ENCODE peak calls at places on chromosome 7, in ten cellular contexts. One of them, this sample, is unnamed.

GRCh38 chr7:158812684-158813083 is 16.6 kb downstream of the ESYT2 start:
- DNase-seq in lung: no peak
- DNase-seq in tibial nerve: no peak
- DNase-seq in choroid plexus epithelial cell: no peak
- DNase-seq in mucosa of descending colon: no peak
- DNase-seq in dorsolateral prefrontal cortex: no peak
- DNase-seq in right cardiac atrium: no peak
- DNase-seq in skeletal muscle cell: no peak
- DNase-seq in IMR-90: no peak
- DNase-seq in small intestine: peak
- DNase-seq in this sample: no peak

GRCh38 chr7:115494529-115495147 is 535.9 kb downstream of the TFEC start:
- DNase-seq in lung: no peak
- DNase-seq in small intestine: no peak
- DNase-seq in choroid plexus epithelial cell: no peak
- DNase-seq in right cardiac atrium: no peak
- DNase-seq in IMR-90: no peak
- DNase-seq in tibial nerve: no peak
- DNase-seq in skeletal muscle cell: no peak
- DNase-seq in dorsolateral prefrontal cortex: no peak
- DNase-seq in mucosa of descending colon: no peak
- DNase-seq in this sample: no peak

GRCh38 chr7:1662767-1663166 is 7.3 kb upstream of the ELFN1 start:
- DNase-seq in dorsolateral prefrontal cortex: no peak
- DNase-seq in lung: no peak
- DNase-seq in IMR-90: no peak
- DNase-seq in choroid plexus epithelial cell: no peak
- DNase-seq in mucosa of descending colon: peak
- DNase-seq in small intestine: no peak
- DNase-seq in right cardiac atrium: peak
- DNase-seq in skeletal muscle cell: no peak
- DNase-seq in tibial nerve: no peak
- DNase-seq in this sample: no peak

GRCh38 chr7:45663167-45663921 is 89.2 kb downstream of the ADCY1 start:
- DNase-seq in dorsolateral prefrontal cortex: no peak
- DNase-seq in right cardiac atrium: no peak
- DNase-seq in choroid plexus epithelial cell: peak
- DNase-seq in IMR-90: peak
- DNase-seq in skeletal muscle cell: no peak
- DNase-seq in mucosa of descending colon: no peak
- DNase-seq in tibial nerve: no peak
- DNase-seq in small intestine: peak
- DNase-seq in lung: peak
- DNase-seq in this sample: no peak

GRCh38 chr7:111011500-111011899 is 79.4 kb upstream of the LRRN3 start:
- DNase-seq in choroid plexus epithelial cell: peak
- DNase-seq in right cardiac atrium: no peak
- DNase-seq in dorsolateral prefrontal cortex: no peak
- DNase-seq in small intestine: no peak
- DNase-seq in tibial nerve: no peak
- DNase-seq in IMR-90: no peak
- DNase-seq in mucosa of descending colon: no peak
- DNase-seq in skeletal muscle cell: no peak
- DNase-seq in lung: no peak
- DNase-seq in this sample: no peak

GRCh38 chr7:51000956-51001355 is 218.3 kb upstream of the GRB10 start:
- DNase-seq in small intestine: peak
- DNase-seq in skeletal muscle cell: no peak
- DNase-seq in tibial nerve: no peak
- DNase-seq in dorsolateral prefrontal cortex: no peak
- DNase-seq in lung: no peak
- DNase-seq in mucosa of descending colon: no peak
- DNase-seq in choroid plexus epithelial cell: no peak
- DNase-seq in IMR-90: no peak
- DNase-seq in right cardiac atrium: no peak
- DNase-seq in this sample: no peak

GRCh38 chr7:23299770-23300300 is 696 bp downstream of the MALSU1 start:
- DNase-seq in skeletal muscle cell: no peak
- DNase-seq in tibial nerve: no peak
- DNase-seq in lung: no peak
- DNase-seq in dorsolateral prefrontal cortex: no peak
- DNase-seq in small intestine: peak
- DNase-seq in right cardiac atrium: no peak
- DNase-seq in choroid plexus epithelial cell: peak
- DNase-seq in IMR-90: peak
- DNase-seq in mucosa of descending colon: no peak
- DNase-seq in this sample: peak

GRCh38 chr7:38751416-38751815 is 120.2 kb upstream of the AMPH start:
- DNase-seq in dorsolateral prefrontal cortex: no peak
- DNase-seq in tibial nerve: no peak
- DNase-seq in skeletal muscle cell: no peak
- DNase-seq in small intestine: no peak
- DNase-seq in IMR-90: peak
- DNase-seq in mucosa of descending colon: no peak
- DNase-seq in lung: no peak
- DNase-seq in right cardiac atrium: no peak
- DNase-seq in choroid plexus epithelial cell: no peak
- DNase-seq in this sample: no peak

GRCh38 chr7:66413379-66414114 is 208.4 kb downstream of the TPST1 start:
- DNase-seq in skeletal muscle cell: peak
- DNase-seq in tibial nerve: peak
- DNase-seq in small intestine: peak
- DNase-seq in IMR-90: peak
- DNase-seq in choroid plexus epithelial cell: peak
- DNase-seq in mucosa of descending colon: peak
- DNase-seq in lung: peak
- DNase-seq in right cardiac atrium: peak
- DNase-seq in dorsolateral prefrontal cortex: peak
- DNase-seq in this sample: peak
- H3K4me3 ChIP-seq in skeletal muscle cell: peak
- H3K4me3 ChIP-seq in tibial nerve: peak
- H3K4me3 ChIP-seq in small intestine: peak
- H3K4me3 ChIP-seq in IMR-90: no peak
- H3K4me3 ChIP-seq in choroid plexus epithelial cell: peak
- H3K4me3 ChIP-seq in mucosa of descending colon: no peak
- H3K4me3 ChIP-seq in lung: peak
- H3K4me3 ChIP-seq in right cardiac atrium: peak
- H3K4me3 ChIP-seq in dorsolateral prefrontal cortex: peak
- H3K4me3 ChIP-seq in this sample: peak

GRCh38 chr7:4629287-4629905 is 52.7 kb upstream of the FOXK1 start:
- DNase-seq in lung: no peak
- DNase-seq in skeletal muscle cell: no peak
- DNase-seq in choroid plexus epithelial cell: no peak
- DNase-seq in tibial nerve: no peak
- DNase-seq in dorsolateral prefrontal cortex: no peak
- DNase-seq in mucosa of descending colon: no peak
- DNase-seq in small intestine: no peak
- DNase-seq in right cardiac atrium: no peak
- DNase-seq in IMR-90: no peak
- DNase-seq in this sample: no peak

GRCh38 chr7:4634166-4634565 is 47.9 kb upstream of the FOXK1 start:
- DNase-seq in IMR-90: no peak
- DNase-seq in choroid plexus epithelial cell: peak
- DNase-seq in tibial nerve: no peak
- DNase-seq in dorsolateral prefrontal cortex: no peak
- DNase-seq in lung: no peak
- DNase-seq in small intestine: no peak
- DNase-seq in mucosa of descending colon: no peak
- DNase-seq in skeletal muscle cell: peak
- DNase-seq in right cardiac atrium: no peak
- DNase-seq in this sample: no peak

GRCh38 chr7:4633012-4633411 is 49.1 kb upstream of the FOXK1 start:
- DNase-seq in lung: no peak
- DNase-seq in small intestine: no peak
- DNase-seq in mucosa of descending colon: no peak
- DNase-seq in choroid plexus epithelial cell: peak
- DNase-seq in skeletal muscle cell: no peak
- DNase-seq in IMR-90: peak
- DNase-seq in dorsolateral prefrontal cortex: no peak
- DNase-seq in right cardiac atrium: no peak
- DNase-seq in tibial nerve: no peak
- DNase-seq in this sample: no peak

GRCh38 chr7:4631664-4632171 is 50.4 kb upstream of the FOXK1 start:
- DNase-seq in dorsolateral prefrontal cortex: peak
- DNase-seq in small intestine: peak
- DNase-seq in mucosa of descending colon: peak
- DNase-seq in tibial nerve: peak
- DNase-seq in right cardiac atrium: peak
- DNase-seq in lung: peak
- DNase-seq in IMR-90: peak
- DNase-seq in skeletal muscle cell: peak
- DNase-seq in choroid plexus epithelial cell: peak
- DNase-seq in this sample: peak

GRCh38 chr7:4631021-4631663 is 51.0 kb upstream of the FOXK1 start:
- DNase-seq in small intestine: no peak
- DNase-seq in tibial nerve: no peak
- DNase-seq in lung: no peak
- DNase-seq in mucosa of descending colon: no peak
- DNase-seq in right cardiac atrium: no peak
- DNase-seq in dorsolateral prefrontal cortex: no peak
- DNase-seq in IMR-90: no peak
- DNase-seq in choroid plexus epithelial cell: no peak
- DNase-seq in skeletal muscle cell: no peak
- DNase-seq in this sample: no peak
- H3K4me3 ChIP-seq in small intestine: no peak
- H3K4me3 ChIP-seq in tibial nerve: peak
- H3K4me3 ChIP-seq in lung: no peak
- H3K4me3 ChIP-seq in mucosa of descending colon: no peak
- H3K4me3 ChIP-seq in right cardiac atrium: no peak
- H3K4me3 ChIP-seq in dorsolateral prefrontal cortex: peak
- H3K4me3 ChIP-seq in IMR-90: no peak
- H3K4me3 ChIP-seq in choroid plexus epithelial cell: peak
- H3K4me3 ChIP-seq in skeletal muscle cell: peak
- H3K4me3 ChIP-seq in this sample: no peak

GRCh38 chr7:150453186-150453585 is 2.8 kb downstream of the GIMAP8 start:
- DNase-seq in lung: no peak
- DNase-seq in skeletal muscle cell: no peak
- DNase-seq in mucosa of descending colon: no peak
- DNase-seq in IMR-90: no peak
- DNase-seq in tibial nerve: no peak
- DNase-seq in dorsolateral prefrontal cortex: no peak
- DNase-seq in small intestine: no peak
- DNase-seq in right cardiac atrium: no peak
- DNase-seq in choroid plexus epithelial cell: no peak
- DNase-seq in this sample: no peak
- H3K4me3 ChIP-seq in lung: peak
- H3K4me3 ChIP-seq in skeletal muscle cell: no peak
- H3K4me3 ChIP-seq in mucosa of descending colon: no peak
- H3K4me3 ChIP-seq in IMR-90: no peak
- H3K4me3 ChIP-seq in tibial nerve: peak
- H3K4me3 ChIP-seq in dorsolateral prefrontal cortex: no peak
- H3K4me3 ChIP-seq in small intestine: peak
- H3K4me3 ChIP-seq in right cardiac atrium: peak
- H3K4me3 ChIP-seq in choroid plexus epithelial cell: no peak
- H3K4me3 ChIP-seq in this sample: no peak

DNA sequence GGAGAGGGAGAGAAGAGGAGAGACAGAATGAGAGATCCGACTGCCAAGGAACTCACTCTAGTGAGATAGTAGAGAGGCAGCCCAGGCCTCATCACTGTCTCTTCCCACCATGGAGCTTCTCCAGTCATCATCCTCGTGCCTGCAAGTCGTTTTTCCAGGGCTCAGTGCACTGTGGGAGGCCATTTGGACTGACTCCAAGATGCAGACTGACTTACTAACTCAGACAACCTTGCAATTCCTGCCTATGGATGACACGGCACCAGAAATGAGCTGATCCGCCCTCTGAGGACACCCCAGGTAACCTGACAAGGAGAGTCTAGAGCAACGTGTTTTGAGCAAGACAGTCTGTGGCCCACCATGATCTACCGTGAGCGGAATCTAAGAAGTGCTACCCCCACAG is 154.9 kb downstream of the GLI3 start:
- DNase-seq in tibial nerve: no peak
- DNase-seq in mucosa of descending colon: no peak
- DNase-seq in IMR-90: peak
- DNase-seq in right cardiac atrium: no peak
- DNase-seq in lung: no peak
- DNase-seq in small intestine: no peak
- DNase-seq in skeletal muscle cell: peak
- DNase-seq in dorsolateral prefrontal cortex: no peak
- DNase-seq in choroid plexus epithelial cell: peak
- DNase-seq in this sample: no peak
- H3K4me3 ChIP-seq in tibial nerve: no peak
- H3K4me3 ChIP-seq in mucosa of descending colon: no peak
- H3K4me3 ChIP-seq in IMR-90: no peak
- H3K4me3 ChIP-seq in right cardiac atrium: no peak
- H3K4me3 ChIP-seq in lung: no peak
- H3K4me3 ChIP-seq in small intestine: no peak
- H3K4me3 ChIP-seq in skeletal muscle cell: no peak
- H3K4me3 ChIP-seq in dorsolateral prefrontal cortex: no peak
- H3K4me3 ChIP-seq in choroid plexus epithelial cell: no peak
- H3K4me3 ChIP-seq in this sample: no peak

DNA sequence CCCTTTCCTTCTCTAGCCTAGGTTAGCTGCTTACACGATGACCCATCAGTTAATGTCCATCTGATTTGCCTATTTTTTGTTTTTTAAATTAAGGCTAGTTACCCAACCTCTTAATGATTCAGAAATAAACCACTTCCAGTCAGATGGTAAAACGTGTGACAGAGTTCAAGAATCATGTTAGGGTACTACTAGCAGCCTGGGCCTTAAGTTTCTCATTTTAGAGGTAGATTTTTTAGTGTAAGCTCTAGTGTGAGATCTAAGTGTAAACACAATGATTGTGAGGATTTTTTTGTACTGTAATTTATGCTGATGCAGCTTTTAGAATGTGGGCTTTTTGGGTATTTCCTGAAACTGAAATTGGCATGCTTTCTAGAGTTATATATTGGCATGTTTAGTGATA is 130.0 kb downstream of the CDK14 start:
- DNase-seq in IMR-90: peak
- DNase-seq in mucosa of descending colon: no peak
- DNase-seq in choroid plexus epithelial cell: peak
- DNase-seq in lung: no peak
- DNase-seq in dorsolateral prefrontal cortex: no peak
- DNase-seq in tibial nerve: no peak
- DNase-seq in right cardiac atrium: no peak
- DNase-seq in small intestine: no peak
- DNase-seq in skeletal muscle cell: no peak
- DNase-seq in this sample: no peak
- H3K4me3 ChIP-seq in IMR-90: no peak
- H3K4me3 ChIP-seq in mucosa of descending colon: no peak
- H3K4me3 ChIP-seq in choroid plexus epithelial cell: no peak
- H3K4me3 ChIP-seq in lung: no peak
- H3K4me3 ChIP-seq in dorsolateral prefrontal cortex: no peak
- H3K4me3 ChIP-seq in tibial nerve: no peak
- H3K4me3 ChIP-seq in right cardiac atrium: no peak
- H3K4me3 ChIP-seq in small intestine: no peak
- H3K4me3 ChIP-seq in skeletal muscle cell: no peak
- H3K4me3 ChIP-seq in this sample: no peak

DNA sequence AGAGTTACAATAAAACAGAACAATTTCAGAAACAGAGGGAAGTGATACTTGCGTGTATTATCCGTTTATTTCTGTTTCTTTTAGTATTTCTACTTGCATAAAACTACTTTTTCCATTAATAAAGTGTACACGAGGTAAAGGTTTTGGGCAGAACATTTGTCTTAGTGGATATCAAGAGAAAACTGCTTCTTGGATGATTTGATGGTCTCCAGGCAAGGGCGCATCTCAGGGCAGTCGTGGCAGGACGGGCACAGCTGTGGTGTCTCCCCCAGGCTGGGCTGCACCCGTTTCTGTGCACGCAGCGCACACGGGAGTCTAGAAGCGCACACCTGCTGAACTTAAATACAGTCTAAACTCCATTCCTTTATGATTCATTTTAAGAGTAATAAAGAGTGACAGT is 23.4 kb upstream of the RNF32 start:
- DNase-seq in choroid plexus epithelial cell: no peak
- DNase-seq in lung: no peak
- DNase-seq in tibial nerve: no peak
- DNase-seq in small intestine: peak
- DNase-seq in dorsolateral prefrontal cortex: no peak
- DNase-seq in right cardiac atrium: no peak
- DNase-seq in IMR-90: no peak
- DNase-seq in skeletal muscle cell: no peak
- DNase-seq in mucosa of descending colon: peak
- DNase-seq in this sample: no peak
- H3K4me3 ChIP-seq in choroid plexus epithelial cell: no peak
- H3K4me3 ChIP-seq in lung: no peak
- H3K4me3 ChIP-seq in tibial nerve: no peak
- H3K4me3 ChIP-seq in small intestine: peak
- H3K4me3 ChIP-seq in dorsolateral prefrontal cortex: peak
- H3K4me3 ChIP-seq in right cardiac atrium: peak
- H3K4me3 ChIP-seq in IMR-90: no peak
- H3K4me3 ChIP-seq in skeletal muscle cell: no peak
- H3K4me3 ChIP-seq in mucosa of descending colon: no peak
- H3K4me3 ChIP-seq in this sample: no peak

This sample was measured in endothelial cell of umbilical vein.